ENCODE peak calls at places on chromosomes 3 and 15, in eight cellular contexts. W is stimulated activated CD4-positive, alpha-beta T cell treated with anti-CD3 and anti-CD28 coated beads, Interleukin-4, amount 100 ng/mL, for 4 hours; G is AG04450; D is iPS DF 6.9; I is stimulated activated effector memory CD8-positive, alpha-beta T cell treated with anti-CD3 and anti-CD28 coated beads, Interleukin-12 subunit alpha, Interleukin-12 subunit beta, amount 100 ng/mL, for 72 hours; E is sciatic nerve; N is naive thymus-derived CD8-positive, alpha-beta T cell; Q is activated CD8-positive, alpha-beta memory T cell treated with anti-CD3 and anti-CD28 coated beads for 1 hour. U is an unnamed sample.
A peak's percentile ranks its signal among the peaks of the same experiment; 100 is the strongest.

GRCh38 chr3:194296832-194297666 is 54.1 kb downstream of the CPN2 start:
- DNase-seq in W (no peak), G (no peak), D (no peak), I (no peak), E (no peak), N (no peak), Q (no peak), U (no peak)

GRCh38 chr3:57864853-57865252 is 108.7 kb downstream of the SLMAP start:
- DNase-seq in W (no peak), G (no peak), D (no peak), I (no peak), E (no peak), N (no peak), Q (no peak), U (no peak)

GRCh38 chr3:107067421-107067820 is 309.8 kb upstream of the CCDC54 start:
- DNase-seq in W (no peak), G (no peak), D (no peak), I (no peak), E (no peak), N (no peak), Q (no peak), U (no peak)

GRCh38 chr3:134453631-134454030 is 32.2 kb downstream of the ANAPC13 start:
- DNase-seq in W (no peak), G (no peak), D (peak; percentile 66), I (no peak), E (no peak), N (no peak), Q (no peak), U (no peak)

GRCh38 chr15:33200444-33200843 is 5.9 kb upstream of the FMN1 start:
- DNase-seq in W (no peak), G (no peak), D (no peak), I (no peak), E (no peak), N (no peak), Q (no peak), U (no peak)

GRCh38 chr3:192408721-192409151 is 318.6 kb downstream of the FGF12 start:
- DNase-seq in W (no peak), G (no peak), D (no peak), I (no peak), E (no peak), N (no peak), Q (no peak), U (no peak)

GRCh38 chr15:101578443-101578894 is 73.7 kb downstream of the TM2D3 start:
- DNase-seq in W (no peak), G (no peak), D (peak; percentile 9), I (no peak), E (no peak), N (no peak), Q (no peak), U (peak; percentile 1)

GRCh38 chr15:87631775-87632174 is 624.8 kb downstream of the NTRK3 start:
- DNase-seq in W (no peak), G (no peak), D (no peak), I (no peak), E (no peak), N (no peak), Q (no peak), U (no peak)

GRCh38 chr15:82650046-82650670 is 3.0 kb upstream of the CPEB1 start:
- DNase-seq in W (no peak), G (no peak), D (no peak), I (no peak), E (no peak), N (no peak), Q (no peak), U (no peak)

GRCh38 chr3:46897031-46897430 is 19.5 kb downstream of the PTH1R start:
- DNase-seq in W (no peak), G (no peak), D (no peak), I (no peak), E (no peak), N (no peak), Q (no peak), U (peak; percentile 43)

GRCh38 chr3:177521305-177521704 is 324.0 kb upstream of the TBL1XR1 start:
- DNase-seq in W (no peak), G (no peak), D (peak; percentile 54), I (no peak), E (no peak), N (no peak), Q (no peak), U (no peak)

GRCh38 chr3:45907769-45908705 is 21.7 kb downstream of the CCR9 start:
- DNase-seq in W (no peak), G (peak; percentile 33), D (no peak), I (no peak), E (no peak), N (peak; percentile 21), Q (no peak), U (peak; percentile 39)

GRCh38 chr3:145450018-145450682 is 710.8 kb downstream of the PLOD2 start:
- DNase-seq in W (no peak), G (no peak), D (no peak), I (no peak), E (no peak), N (no peak), Q (no peak), U (no peak)

GRCh38 chr3:30583973-30584372 is 22.4 kb upstream of the TGFBR2 start:
- DNase-seq in W (no peak), G (no peak), D (no peak), I (no peak), E (no peak), N (no peak), Q (no peak), U (no peak)

GRCh38 chr15:34583399-34584320 is at the start of gene GOLGA8B:
- DNase-seq in W (peak; percentile 77), G (no peak), D (no peak), I (peak; percentile 65), E (peak; percentile 63), N (peak; percentile 85), Q (peak; percentile 49), U (peak; percentile 85)

GRCh38 chr15:95347846-95348245 is 982.7 kb upstream of the NR2F2 start:
- DNase-seq in W (no peak), G (no peak), D (no peak), I (no peak), E (no peak), N (no peak), Q (no peak), U (no peak)

GRCh38 chr3:73581134-73581846 is 43.5 kb downstream of the PDZRN3 start:
- DNase-seq in W (no peak), G (no peak), D (no peak), I (no peak), E (no peak), N (no peak), Q (no peak), U (no peak)

GRCh38 chr3:156535162-156535627 is 19.7 kb downstream of the SSR3 start:
- DNase-seq in W (no peak), G (peak; percentile 98), D (no peak), I (no peak), E (peak; percentile 66), N (no peak), Q (no peak), U (no peak)

GRCh38 chr3:9916734-9917680 is at the start of gene IL17RC:
- DNase-seq in W (peak; percentile 28), G (peak; percentile 39), D (no peak), I (no peak), E (peak; percentile 90), N (no peak), Q (no peak), U (no peak)

GRCh38 chr3:172965256-172965655 is 175.8 kb downstream of the SPATA16 start:
- DNase-seq in W (no peak), G (no peak), D (no peak), I (no peak), E (no peak), N (no peak), Q (no peak), U (no peak)

GRCh38 chr15:93028632-93029612 is 60.1 kb downstream of the RGMA start:
- DNase-seq in W (no peak), G (peak; percentile 77), D (no peak), I (no peak), E (peak; percentile 86), N (no peak), Q (no peak), U (no peak)

GRCh38 chr3:121508384-121508783 is 37.4 kb downstream of the POLQ start:
- DNase-seq in W (no peak), G (no peak), D (no peak), I (no peak), E (no peak), N (no peak), Q (no peak), U (no peak)

GRCh38 chr15:82805994-82806406 is at the start of gene FSD2:
- DNase-seq in W (no peak), G (no peak), D (no peak), I (no peak), E (no peak), N (no peak), Q (no peak), U (no peak)

GRCh38 chr3:153749070-153749610 is 372.1 kb upstream of the ARHGEF26 start:
- DNase-seq in W (no peak), G (no peak), D (no peak), I (no peak), E (no peak), N (no peak), Q (no peak), U (no peak)

GRCh38 chr15:101025116-101025885 is 106.1 kb downstream of the LRRK1 start:
- DNase-seq in W (no peak), G (no peak), D (no peak), I (no peak), E (peak; percentile 30), N (no peak), Q (no peak), U (no peak)

GRCh38 chr15:68658151-68658550 is 79.4 kb downstream of the CORO2B start:
- DNase-seq in W (no peak), G (no peak), D (no peak), I (no peak), E (peak; percentile 34), N (no peak), Q (no peak), U (no peak)

GRCh38 chr15:48596415-48596814 is 49.1 kb downstream of the FBN1 start:
- DNase-seq in W (no peak), G (no peak), D (no peak), I (no peak), E (no peak), N (no peak), Q (no peak), U (no peak)

GRCh38 chr3:172717493-172718088 is 6.7 kb upstream of the NCEH1 start:
- DNase-seq in W (no peak), G (no peak), D (no peak), I (no peak), E (no peak), N (no peak), Q (no peak), U (peak; percentile 11)

GRCh38 chr3:57659004-57659672 is 33.7 kb downstream of the DENND6A start:
- DNase-seq in W (no peak), G (no peak), D (no peak), I (no peak), E (no peak), N (no peak), Q (no peak), U (no peak)

GRCh38 chr3:176987901-176988300 is 209.4 kb downstream of the TBL1XR1 start:
- DNase-seq in W (no peak), G (no peak), D (no peak), I (no peak), E (no peak), N (no peak), Q (no peak), U (no peak)

GRCh38 chr15:80549712-80550111 is 145.4 kb upstream of the ABHD17C start:
- DNase-seq in W (no peak), G (no peak), D (no peak), I (no peak), E (no peak), N (no peak), Q (no peak), U (no peak)

GRCh38 chr3:29373016-29373690 is 92.3 kb downstream of the RBMS3 start:
- DNase-seq in W (no peak), G (no peak), D (no peak), I (no peak), E (no peak), N (no peak), Q (no peak), U (no peak)

U was measured in CD4-positive, alpha-beta memory T cell.